ENCODE peak calls at places on chromosome 14, in eight cellular contexts. One of them, this sample, is unnamed.
A peak's percentile ranks its signal among the peaks of the same experiment; 100 is the strongest.

GRCh38 chr14:31465113-31465512 is 7.8 kb upstream of the DTD2 start:
- DNase-seq in body of pancreas: no peak
- DNase-seq in cardiac muscle cell: peak; percentile 7
- DNase-seq in CD8-positive, alpha-beta T cell: no peak
- DNase-seq in stomach: no peak
- DNase-seq in fibroblast of pulmonary artery: peak; percentile 52
- DNase-seq in prostate gland: no peak
- DNase-seq in mucosa of descending colon: no peak
- DNase-seq in this sample: no peak

GRCh38 chr14:31466554-31466953 is 9.2 kb upstream of the DTD2 start:
- DNase-seq in body of pancreas: no peak
- DNase-seq in stomach: no peak
- DNase-seq in mucosa of descending colon: no peak
- DNase-seq in prostate gland: no peak
- DNase-seq in fibroblast of pulmonary artery: no peak
- DNase-seq in CD8-positive, alpha-beta T cell: no peak
- DNase-seq in cardiac muscle cell: no peak
- DNase-seq in this sample: no peak

GRCh38 chr14:21796912-21797311 is 123.3 kb upstream of the OR4E1 start:
- DNase-seq in mucosa of descending colon: no peak
- DNase-seq in body of pancreas: no peak
- DNase-seq in fibroblast of pulmonary artery: no peak
- DNase-seq in cardiac muscle cell: peak; percentile 2
- DNase-seq in prostate gland: no peak
- DNase-seq in stomach: no peak
- DNase-seq in CD8-positive, alpha-beta T cell: no peak
- DNase-seq in this sample: no peak

GRCh38 chr14:23366163-23366921 is 1.4 kb upstream of the EFS start:
- DNase-seq in cardiac muscle cell: peak; percentile 85
- DNase-seq in prostate gland: peak; percentile 79
- DNase-seq in stomach: no peak
- DNase-seq in CD8-positive, alpha-beta T cell: no peak
- DNase-seq in mucosa of descending colon: no peak
- DNase-seq in body of pancreas: no peak
- DNase-seq in fibroblast of pulmonary artery: peak; percentile 32
- DNase-seq in this sample: no peak

GRCh38 chr14:72942934-72943333 is 16.7 kb downstream of the DCAF4 start:
- DNase-seq in mucosa of descending colon: no peak
- DNase-seq in body of pancreas: no peak
- DNase-seq in stomach: no peak
- DNase-seq in fibroblast of pulmonary artery: no peak
- DNase-seq in CD8-positive, alpha-beta T cell: no peak
- DNase-seq in prostate gland: no peak
- DNase-seq in cardiac muscle cell: no peak
- DNase-seq in this sample: no peak

GRCh38 chr14:51211149-51211548 is 28.9 kb upstream of the TMX1 start:
- DNase-seq in body of pancreas: peak; percentile 74
- DNase-seq in CD8-positive, alpha-beta T cell: no peak
- DNase-seq in mucosa of descending colon: no peak
- DNase-seq in cardiac muscle cell: peak; percentile 61
- DNase-seq in fibroblast of pulmonary artery: peak; percentile 44
- DNase-seq in stomach: peak; percentile 30
- DNase-seq in prostate gland: no peak
- DNase-seq in this sample: peak; percentile 73

GRCh38 chr14:25620515-25620914 is 570.6 kb upstream of the STXBP6 start:
- DNase-seq in CD8-positive, alpha-beta T cell: no peak
- DNase-seq in fibroblast of pulmonary artery: no peak
- DNase-seq in body of pancreas: no peak
- DNase-seq in stomach: no peak
- DNase-seq in prostate gland: no peak
- DNase-seq in mucosa of descending colon: no peak
- DNase-seq in cardiac muscle cell: no peak
- DNase-seq in this sample: no peak

GRCh38 chr14:30283822-30284446 is 275.0 kb upstream of the G2E3 start:
- DNase-seq in mucosa of descending colon: no peak
- DNase-seq in fibroblast of pulmonary artery: peak; percentile 65
- DNase-seq in prostate gland: no peak
- DNase-seq in CD8-positive, alpha-beta T cell: no peak
- DNase-seq in stomach: no peak
- DNase-seq in cardiac muscle cell: peak; percentile 62
- DNase-seq in body of pancreas: peak; percentile 22
- DNase-seq in this sample: peak; percentile 58

GRCh38 chr14:77124345-77125274 is 17.0 kb downstream of the ZDHHC22 start:
- DNase-seq in stomach: peak; percentile 72
- DNase-seq in cardiac muscle cell: peak; percentile 49
- DNase-seq in fibroblast of pulmonary artery: peak; percentile 34
- DNase-seq in CD8-positive, alpha-beta T cell: peak; percentile 25
- DNase-seq in body of pancreas: peak; percentile 57
- DNase-seq in prostate gland: peak; percentile 37
- DNase-seq in mucosa of descending colon: peak; percentile 67
- DNase-seq in this sample: no peak

GRCh38 chr14:99590746-99591555 is 13.1 kb downstream of the CCDC85C start:
- DNase-seq in cardiac muscle cell: peak; percentile 43
- DNase-seq in CD8-positive, alpha-beta T cell: no peak
- DNase-seq in fibroblast of pulmonary artery: peak; percentile 37
- DNase-seq in body of pancreas: no peak
- DNase-seq in stomach: no peak
- DNase-seq in mucosa of descending colon: peak; percentile 53
- DNase-seq in prostate gland: no peak
- DNase-seq in this sample: no peak

GRCh38 chr14:50425816-50426215 is 29.1 kb upstream of the CDKL1 start:
- DNase-seq in mucosa of descending colon: no peak
- DNase-seq in stomach: no peak
- DNase-seq in body of pancreas: no peak
- DNase-seq in prostate gland: no peak
- DNase-seq in cardiac muscle cell: peak; percentile 79
- DNase-seq in CD8-positive, alpha-beta T cell: no peak
- DNase-seq in fibroblast of pulmonary artery: peak; percentile 78
- DNase-seq in this sample: no peak

GRCh38 chr14:94823556-94824341 is 53.8 kb upstream of the GSC start:
- DNase-seq in stomach: no peak
- DNase-seq in cardiac muscle cell: no peak
- DNase-seq in body of pancreas: no peak
- DNase-seq in prostate gland: no peak
- DNase-seq in mucosa of descending colon: no peak
- DNase-seq in CD8-positive, alpha-beta T cell: no peak
- DNase-seq in fibroblast of pulmonary artery: peak; percentile 0
- DNase-seq in this sample: no peak

GRCh38 chr14:106831322-106831720 is 1304.9 kb downstream of the TMEM121 start:
- DNase-seq in stomach: no peak
- DNase-seq in cardiac muscle cell: no peak
- DNase-seq in body of pancreas: no peak
- DNase-seq in prostate gland: no peak
- DNase-seq in fibroblast of pulmonary artery: no peak
- DNase-seq in CD8-positive, alpha-beta T cell: no peak
- DNase-seq in mucosa of descending colon: peak; percentile 71
- DNase-seq in this sample: no peak

GRCh38 chr14:79587194-79587593 is 624.1 kb downstream of the DIO2 start:
- DNase-seq in fibroblast of pulmonary artery: peak; percentile 65
- DNase-seq in CD8-positive, alpha-beta T cell: no peak
- DNase-seq in cardiac muscle cell: peak; percentile 74
- DNase-seq in stomach: no peak
- DNase-seq in prostate gland: no peak
- DNase-seq in mucosa of descending colon: no peak
- DNase-seq in body of pancreas: no peak
- DNase-seq in this sample: no peak

GRCh38 chr14:30417121-30417520 is 141.8 kb upstream of the G2E3 start:
- DNase-seq in prostate gland: no peak
- DNase-seq in stomach: no peak
- DNase-seq in CD8-positive, alpha-beta T cell: no peak
- DNase-seq in mucosa of descending colon: no peak
- DNase-seq in fibroblast of pulmonary artery: peak; percentile 13
- DNase-seq in body of pancreas: no peak
- DNase-seq in cardiac muscle cell: no peak
- DNase-seq in this sample: no peak

GRCh38 chr14:96626916-96627315 is 124.7 kb downstream of the PAPOLA start:
- DNase-seq in prostate gland: no peak
- DNase-seq in body of pancreas: no peak
- DNase-seq in fibroblast of pulmonary artery: no peak
- DNase-seq in CD8-positive, alpha-beta T cell: no peak
- DNase-seq in stomach: no peak
- DNase-seq in cardiac muscle cell: no peak
- DNase-seq in mucosa of descending colon: no peak
- DNase-seq in this sample: no peak

GRCh38 chr14:76152333-76152681 is 585 bp downstream of the GPATCH2L start:
- DNase-seq in cardiac muscle cell: peak; percentile 84
- DNase-seq in stomach: peak; percentile 58
- DNase-seq in body of pancreas: peak; percentile 46
- DNase-seq in CD8-positive, alpha-beta T cell: peak; percentile 46
- DNase-seq in mucosa of descending colon: peak; percentile 74
- DNase-seq in prostate gland: peak; percentile 29
- DNase-seq in fibroblast of pulmonary artery: peak; percentile 84
- DNase-seq in this sample: peak; percentile 23

GRCh38 chr14:75927564-75928087 is 54.2 kb downstream of the TGFB3 start:
- DNase-seq in stomach: no peak
- DNase-seq in CD8-positive, alpha-beta T cell: no peak
- DNase-seq in cardiac muscle cell: no peak
- DNase-seq in fibroblast of pulmonary artery: no peak
- DNase-seq in mucosa of descending colon: no peak
- DNase-seq in body of pancreas: no peak
- DNase-seq in prostate gland: no peak
- DNase-seq in this sample: no peak

GRCh38 chr14:31842905-31843304 is 234.2 kb upstream of the ARHGAP5 start:
- DNase-seq in CD8-positive, alpha-beta T cell: no peak
- DNase-seq in cardiac muscle cell: peak; percentile 44
- DNase-seq in body of pancreas: no peak
- DNase-seq in prostate gland: no peak
- DNase-seq in stomach: no peak
- DNase-seq in fibroblast of pulmonary artery: peak; percentile 40
- DNase-seq in mucosa of descending colon: no peak
- DNase-seq in this sample: no peak

GRCh38 chr14:59829941-59830734 is 40.4 kb downstream of the RTN1 start:
- DNase-seq in body of pancreas: no peak
- DNase-seq in CD8-positive, alpha-beta T cell: no peak
- DNase-seq in cardiac muscle cell: peak; percentile 4
- DNase-seq in fibroblast of pulmonary artery: peak; percentile 23
- DNase-seq in prostate gland: no peak
- DNase-seq in mucosa of descending colon: no peak
- DNase-seq in stomach: no peak
- DNase-seq in this sample: no peak

GRCh38 chr14:34362625-34363251 is 99.3 kb downstream of the SPTSSA start:
- DNase-seq in prostate gland: no peak
- DNase-seq in fibroblast of pulmonary artery: no peak
- DNase-seq in mucosa of descending colon: no peak
- DNase-seq in CD8-positive, alpha-beta T cell: no peak
- DNase-seq in cardiac muscle cell: no peak
- DNase-seq in body of pancreas: no peak
- DNase-seq in stomach: no peak
- DNase-seq in this sample: no peak

GRCh38 chr14:84208451-84208850 is 1321.5 kb upstream of the FLRT2 start:
- DNase-seq in body of pancreas: no peak
- DNase-seq in prostate gland: no peak
- DNase-seq in mucosa of descending colon: no peak
- DNase-seq in cardiac muscle cell: no peak
- DNase-seq in stomach: no peak
- DNase-seq in CD8-positive, alpha-beta T cell: no peak
- DNase-seq in fibroblast of pulmonary artery: no peak
- DNase-seq in this sample: no peak
- H3K4me3 ChIP-seq in body of pancreas: no peak overlapping the region
- H3K4me3 ChIP-seq in prostate gland: no peak overlapping the region
- H3K4me3 ChIP-seq in mucosa of descending colon: no peak overlapping the region
- H3K4me3 ChIP-seq in cardiac muscle cell: no peak overlapping the region
- H3K4me3 ChIP-seq in stomach: no peak overlapping the region
- H3K4me3 ChIP-seq in CD8-positive, alpha-beta T cell: no peak overlapping the region
- H3K4me3 ChIP-seq in fibroblast of pulmonary artery: no peak overlapping the region
- H3K4me3 ChIP-seq in this sample: no peak overlapping the region

DNA sequence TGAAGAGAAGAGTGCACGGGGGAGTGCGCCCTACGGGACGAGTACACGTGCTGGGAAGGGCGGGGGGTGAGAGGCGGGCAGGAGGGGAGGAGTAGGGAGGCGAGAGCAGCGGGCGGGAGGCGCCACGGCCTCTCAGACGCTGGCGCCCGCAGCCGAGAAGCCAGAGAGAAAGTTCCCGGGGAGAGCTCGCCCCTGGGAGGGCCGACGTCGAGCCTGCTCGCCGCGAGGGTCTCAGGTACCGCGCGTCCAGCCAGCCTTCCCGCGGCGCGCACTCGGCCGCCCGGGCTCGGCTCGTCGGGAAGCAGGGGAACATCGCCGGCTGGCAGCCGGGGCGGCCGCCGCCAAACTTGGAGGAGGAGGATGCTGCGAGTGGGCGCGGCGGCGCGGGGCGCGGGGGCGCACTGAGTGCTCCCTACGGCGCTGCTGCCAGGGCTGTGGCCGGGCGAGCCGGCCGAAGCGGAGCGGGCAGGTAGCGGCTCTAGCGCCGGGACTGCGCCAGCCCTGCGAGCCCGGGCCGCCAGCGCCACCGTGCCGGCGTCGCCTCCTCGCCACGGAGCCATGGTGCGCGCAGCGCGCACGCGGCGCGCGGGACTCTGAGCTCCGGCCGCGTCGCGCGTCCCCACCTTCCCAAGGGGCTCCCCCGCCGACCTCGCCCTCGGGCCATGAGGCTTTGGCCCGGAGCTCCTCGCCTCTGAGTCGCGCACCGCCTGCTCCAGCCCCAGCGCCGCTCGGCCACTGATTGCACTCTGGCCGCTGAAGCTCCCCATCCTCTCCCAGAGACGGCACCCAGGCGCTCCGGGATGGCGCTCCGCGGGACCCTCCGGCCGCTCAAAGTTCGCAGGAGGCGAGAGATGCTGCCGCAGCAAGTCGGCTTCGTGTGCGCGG is at the start of gene SLC24A4:
- DNase-seq in fibroblast of pulmonary artery: no peak
- DNase-seq in body of pancreas: no peak
- DNase-seq in mucosa of descending colon: no peak
- DNase-seq in prostate gland: no peak
- DNase-seq in CD8-positive, alpha-beta T cell: no peak
- DNase-seq in cardiac muscle cell: peak; percentile 8
- DNase-seq in stomach: no peak
- DNase-seq in this sample: no peak
- TF ChIP-seq CTCF in fibroblast of pulmonary artery: no peak
- TF ChIP-seq CTCF in body of pancreas: no peak
- TF ChIP-seq CTCF in mucosa of descending colon: no peak
- TF ChIP-seq CTCF in prostate gland: no peak
- TF ChIP-seq CTCF in CD8-positive, alpha-beta T cell: no peak
- TF ChIP-seq CTCF in cardiac muscle cell: no peak
- TF ChIP-seq CTCF in stomach: no peak
- TF ChIP-seq CTCF in this sample: peak; percentile 45

GRCh38 chr14:57085043-57085442 is 183.7 kb downstream of the EXOC5 start:
- DNase-seq in fibroblast of pulmonary artery: no peak
- DNase-seq in stomach: no peak
- DNase-seq in cardiac muscle cell: no peak
- DNase-seq in prostate gland: no peak
- DNase-seq in CD8-positive, alpha-beta T cell: no peak
- DNase-seq in mucosa of descending colon: no peak
- DNase-seq in body of pancreas: no peak
- DNase-seq in this sample: no peak
- H3K4me3 ChIP-seq in fibroblast of pulmonary artery: no peak overlapping the region
- H3K4me3 ChIP-seq in stomach: no peak overlapping the region
- H3K4me3 ChIP-seq in cardiac muscle cell: no peak overlapping the region
- H3K4me3 ChIP-seq in prostate gland: no peak overlapping the region
- H3K4me3 ChIP-seq in CD8-positive, alpha-beta T cell: no peak overlapping the region
- H3K4me3 ChIP-seq in mucosa of descending colon: no peak overlapping the region
- H3K4me3 ChIP-seq in body of pancreas: no peak overlapping the region
- H3K4me3 ChIP-seq in this sample: no peak overlapping the region

DNA sequence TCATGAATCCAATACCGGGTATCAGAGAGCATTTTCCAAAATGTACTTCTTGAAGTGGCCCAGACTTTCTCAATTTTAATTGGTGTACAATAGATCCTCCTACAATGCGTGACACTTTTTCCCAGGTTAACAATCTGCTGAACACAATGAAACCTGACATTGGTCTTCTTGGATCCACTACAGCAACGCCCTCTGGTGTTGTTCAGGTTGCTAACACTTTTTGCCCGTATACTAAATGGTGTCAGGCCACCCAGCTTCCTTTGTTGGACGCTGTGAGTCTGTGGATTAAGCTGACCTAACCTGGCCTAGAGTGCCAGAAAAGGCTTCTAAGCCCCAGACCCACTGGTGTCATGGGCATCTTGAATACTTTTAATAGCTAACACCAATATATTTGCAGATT is 89.2 kb downstream of the KCNK10 start:
- DNase-seq in CD8-positive, alpha-beta T cell: no peak
- DNase-seq in mucosa of descending colon: no peak
- DNase-seq in prostate gland: no peak
- DNase-seq in body of pancreas: no peak
- DNase-seq in stomach: no peak
- DNase-seq in cardiac muscle cell: peak; percentile 28
- DNase-seq in fibroblast of pulmonary artery: peak; percentile 9
- DNase-seq in this sample: peak; percentile 7
- TF ChIP-seq CTCF in CD8-positive, alpha-beta T cell: no peak
- TF ChIP-seq CTCF in mucosa of descending colon: no peak
- TF ChIP-seq CTCF in prostate gland: no peak
- TF ChIP-seq CTCF in body of pancreas: peak; percentile 9
- TF ChIP-seq CTCF in stomach: no peak
- TF ChIP-seq CTCF in cardiac muscle cell: peak; percentile 37
- TF ChIP-seq CTCF in fibroblast of pulmonary artery: peak; percentile 19
- TF ChIP-seq CTCF in this sample: peak; percentile 56